ENCODE peak calls at places on chromosomes 3 and 15, in five cellular contexts. One of them, this sample, is unnamed.

GRCh38 chr15:40963201-40963600 is 9.9 kb downstream of the CHAC1 start:
- DNase-seq in ascending aorta: no peak
- DNase-seq in GM06990: no peak
- DNase-seq in neuronal stem cell: no peak
- DNase-seq in HFFc6: no peak
- DNase-seq in this sample: no peak

GRCh38 chr15:93250212-93250611 is 161.2 kb upstream of the RGMA start:
- DNase-seq in ascending aorta: no peak
- DNase-seq in GM06990: no peak
- DNase-seq in neuronal stem cell: no peak
- DNase-seq in HFFc6: no peak
- DNase-seq in this sample: no peak

GRCh38 chr3:98172621-98173020 is 6.1 kb downstream of the OR5H15 start:
- DNase-seq in ascending aorta: no peak
- DNase-seq in GM06990: no peak
- DNase-seq in neuronal stem cell: no peak
- DNase-seq in HFFc6: no peak
- DNase-seq in this sample: no peak

GRCh38 chr15:100248236-100248635 is 93.5 kb downstream of the ADAMTS17 start:
- DNase-seq in ascending aorta: no peak
- DNase-seq in GM06990: no peak
- DNase-seq in neuronal stem cell: no peak
- DNase-seq in HFFc6: no peak
- DNase-seq in this sample: no peak

GRCh38 chr3:184523825-184524615 is 37.6 kb upstream of the EPHB3 start:
- DNase-seq in ascending aorta: no peak
- DNase-seq in GM06990: no peak
- DNase-seq in neuronal stem cell: no peak
- DNase-seq in HFFc6: peak
- DNase-seq in this sample: no peak

GRCh38 chr3:58336135-58336882 is 3.6 kb downstream of the PXK start:
- DNase-seq in ascending aorta: no peak
- DNase-seq in GM06990: no peak
- DNase-seq in neuronal stem cell: no peak
- DNase-seq in HFFc6: peak
- DNase-seq in this sample: no peak

GRCh38 chr15:67590191-67590590 is 47.7 kb downstream of the MAP2K5 start:
- DNase-seq in ascending aorta: no peak
- DNase-seq in GM06990: no peak
- DNase-seq in neuronal stem cell: no peak
- DNase-seq in HFFc6: no peak
- DNase-seq in this sample: no peak

GRCh38 chr15:101026686-101027272 is 107.6 kb downstream of the LRRK1 start:
- DNase-seq in ascending aorta: no peak
- DNase-seq in GM06990: no peak
- DNase-seq in neuronal stem cell: no peak
- DNase-seq in HFFc6: no peak
- DNase-seq in this sample: no peak

GRCh38 chr3:47379488-47379899 is 1.3 kb upstream of the PTPN23 start:
- DNase-seq in ascending aorta: no peak
- DNase-seq in GM06990: no peak
- DNase-seq in neuronal stem cell: no peak
- DNase-seq in HFFc6: no peak
- DNase-seq in this sample: no peak

GRCh38 chr3:99755831-99756230 is 61.8 kb upstream of the CMSS1 start:
- DNase-seq in ascending aorta: no peak
- DNase-seq in GM06990: no peak
- DNase-seq in neuronal stem cell: no peak
- DNase-seq in HFFc6: no peak
- DNase-seq in this sample: no peak

GRCh38 chr3:176359211-176359610 is 838.1 kb downstream of the TBL1XR1 start:
- DNase-seq in ascending aorta: no peak
- DNase-seq in GM06990: no peak
- DNase-seq in neuronal stem cell: no peak
- DNase-seq in HFFc6: no peak
- DNase-seq in this sample: no peak

GRCh38 chr3:23743141-23743784 is 62.5 kb upstream of the UBE2E1 start:
- DNase-seq in ascending aorta: no peak
- DNase-seq in GM06990: no peak
- DNase-seq in neuronal stem cell: no peak
- DNase-seq in HFFc6: no peak
- DNase-seq in this sample: no peak

GRCh38 chr3:191020730-191021405 is 158.4 kb upstream of the GMNC start:
- DNase-seq in ascending aorta: no peak
- DNase-seq in GM06990: no peak
- DNase-seq in neuronal stem cell: no peak
- DNase-seq in HFFc6: peak
- DNase-seq in this sample: no peak

GRCh38 chr15:70152070-70152480 is 54.4 kb upstream of the TLE3 start:
- DNase-seq in ascending aorta: no peak
- DNase-seq in GM06990: no peak
- DNase-seq in neuronal stem cell: no peak
- DNase-seq in HFFc6: no peak
- DNase-seq in this sample: no peak

GRCh38 chr3:44883213-44883955 is 9.0 kb downstream of the TGM4 start:
- DNase-seq in ascending aorta: no peak
- DNase-seq in GM06990: no peak
- DNase-seq in neuronal stem cell: no peak
- DNase-seq in HFFc6: no peak
- DNase-seq in this sample: no peak

GRCh38 chr15:98650871-98651481 is 2.6 kb downstream of the IGF1R start:
- DNase-seq in ascending aorta: no peak
- DNase-seq in GM06990: no peak
- DNase-seq in neuronal stem cell: no peak
- DNase-seq in HFFc6: peak
- DNase-seq in this sample: no peak

GRCh38 chr3:157033001-157033400 is 126.9 kb downstream of the CCNL1 start:
- DNase-seq in ascending aorta: no peak
- DNase-seq in GM06990: no peak
- DNase-seq in neuronal stem cell: no peak
- DNase-seq in HFFc6: no peak
- DNase-seq in this sample: no peak

GRCh38 chr3:128170866-128171516 is 17.7 kb downstream of the EEFSEC start:
- DNase-seq in ascending aorta: no peak
- DNase-seq in GM06990: no peak
- DNase-seq in neuronal stem cell: peak
- DNase-seq in HFFc6: peak
- DNase-seq in this sample: peak

GRCh38 chr3:149245738-149246451 is 24.3 kb upstream of the CP start:
- DNase-seq in ascending aorta: no peak
- DNase-seq in GM06990: peak
- DNase-seq in neuronal stem cell: no peak
- DNase-seq in HFFc6: peak
- DNase-seq in this sample: no peak

GRCh38 chr3:59559721-59560514 is 510.1 kb upstream of the CFAP20DC start:
- DNase-seq in ascending aorta: no peak
- DNase-seq in GM06990: no peak
- DNase-seq in neuronal stem cell: no peak
- DNase-seq in HFFc6: peak
- DNase-seq in this sample: no peak

GRCh38 chr3:9399746-9400145 is 2.3 kb downstream of the SETD5 start:
- DNase-seq in ascending aorta: peak
- DNase-seq in GM06990: no peak
- DNase-seq in neuronal stem cell: peak
- DNase-seq in HFFc6: peak
- DNase-seq in this sample: peak

GRCh38 chr3:71305246-71306206 is 278.0 kb downstream of the FOXP1 start:
- DNase-seq in ascending aorta: no peak
- DNase-seq in GM06990: no peak
- DNase-seq in neuronal stem cell: peak
- DNase-seq in HFFc6: no peak
- DNase-seq in this sample: peak

GRCh38 chr3:192133271-192133670 is 594.1 kb downstream of the FGF12 start:
- DNase-seq in ascending aorta: no peak
- DNase-seq in GM06990: no peak
- DNase-seq in neuronal stem cell: no peak
- DNase-seq in HFFc6: peak
- DNase-seq in this sample: no peak

GRCh38 chr15:63250312-63250965 is 27.0 kb upstream of the APH1B start:
- DNase-seq in ascending aorta: no peak
- DNase-seq in GM06990: no peak
- DNase-seq in neuronal stem cell: no peak
- DNase-seq in HFFc6: peak
- DNase-seq in this sample: no peak

GRCh38 chr3:196458063-196458462 is 25.8 kb upstream of the UBXN7 start:
- DNase-seq in ascending aorta: no peak
- DNase-seq in GM06990: no peak
- DNase-seq in neuronal stem cell: no peak
- DNase-seq in HFFc6: no peak
- DNase-seq in this sample: no peak

GRCh38 chr3:72763751-72764440 is 84.3 kb downstream of the SHQ1 start:
- DNase-seq in ascending aorta: no peak
- DNase-seq in GM06990: no peak
- DNase-seq in neuronal stem cell: no peak
- DNase-seq in HFFc6: no peak
- DNase-seq in this sample: no peak

GRCh38 chr15:71680079-71680461 is 130.3 kb upstream of the NR2E3 start:
- DNase-seq in ascending aorta: no peak
- DNase-seq in GM06990: no peak
- DNase-seq in neuronal stem cell: no peak
- DNase-seq in HFFc6: no peak
- DNase-seq in this sample: no peak

GRCh38 chr15:50119063-50119700 is at the start of gene ATP8B4:
- DNase-seq in ascending aorta: no peak
- DNase-seq in GM06990: no peak
- DNase-seq in neuronal stem cell: peak
- DNase-seq in HFFc6: no peak
- DNase-seq in this sample: no peak

GRCh38 chr3:56758539-56758981 is 43.2 kb downstream of the ARHGEF3 start:
- DNase-seq in ascending aorta: no peak
- DNase-seq in GM06990: peak
- DNase-seq in neuronal stem cell: no peak
- DNase-seq in HFFc6: peak
- DNase-seq in this sample: no peak

GRCh38 chr3:134709563-134710312 is 58.9 kb upstream of the KY start:
- DNase-seq in ascending aorta: no peak
- DNase-seq in GM06990: no peak
- DNase-seq in neuronal stem cell: no peak
- DNase-seq in HFFc6: peak
- DNase-seq in this sample: no peak

GRCh38 chr15:99226802-99227201 is 22.6 kb downstream of the TTC23 start:
- DNase-seq in ascending aorta: no peak
- DNase-seq in GM06990: no peak
- DNase-seq in neuronal stem cell: no peak
- DNase-seq in HFFc6: no peak
- DNase-seq in this sample: no peak

GRCh38 chr3:72116226-72116625 is 331.3 kb upstream of the PROK2 start:
- DNase-seq in ascending aorta: no peak
- DNase-seq in GM06990: no peak
- DNase-seq in neuronal stem cell: no peak
- DNase-seq in HFFc6: no peak
- DNase-seq in this sample: no peak

GRCh38 chr3:43178891-43179366 is 73.0 kb upstream of the POMGNT2 start:
- DNase-seq in ascending aorta: no peak
- DNase-seq in GM06990: no peak
- DNase-seq in neuronal stem cell: no peak
- DNase-seq in HFFc6: peak
- DNase-seq in this sample: no peak

GRCh38 chr3:142896201-142896755 is 7.4 kb upstream of the PCOLCE2 start:
- DNase-seq in ascending aorta: no peak
- DNase-seq in GM06990: no peak
- DNase-seq in neuronal stem cell: no peak
- DNase-seq in HFFc6: peak
- DNase-seq in this sample: no peak

GRCh38 chr3:112555535-112556170 is 6.1 kb downstream of the ATG3 start:
- DNase-seq in ascending aorta: no peak
- DNase-seq in GM06990: no peak
- DNase-seq in neuronal stem cell: no peak
- DNase-seq in HFFc6: peak
- DNase-seq in this sample: no peak

This sample was measured in heart right ventricle.